ENCODE peak calls at places on chromosomes 5 and 9, in six cellular contexts. G, N, E, O, J and C are unnamed samples.

GRCh38 chr5:9861664-9862256 is 231.6 kb upstream of the TAS2R1 start:
- DNase-seq in G (no peak), N (no peak), E (peak; percentile 9), O (no peak), J (no peak), C (peak; percentile 34)

GRCh38 chr5:171312129-171312819 is 3.2 kb downstream of the TLX3 start:
- DNase-seq in G (no peak), N (peak; percentile 46), E (no peak), O (no peak), J (no peak), C (no peak)

GRCh38 chr5:135308245-135308644 is 90.8 kb downstream of the MACROH2A1 start:
- DNase-seq in G (peak; percentile 34), N (no peak), E (no peak), O (no peak), J (no peak), C (peak; percentile 13)

GRCh38 chr5:40224421-40224820 is 455.3 kb upstream of the PTGER4 start:
- DNase-seq in G (peak; percentile 78), N (no peak), E (peak; percentile 46), O (no peak), J (no peak), C (no peak)

GRCh38 chr5:127447822-127448221 is 69.6 kb upstream of the PRRC1 start:
- DNase-seq in G (peak; percentile 76), N (no peak), E (peak; percentile 9), O (no peak), J (no peak), C (peak; percentile 12)

GRCh38 chr5:107781451-107781850 is 110.7 kb upstream of the EFNA5 start:
- DNase-seq in G (peak; percentile 5), N (no peak), E (no peak), O (no peak), J (no peak), C (no peak)

GRCh38 chr5:173757817-173758216 is 130.3 kb upstream of the CPEB4 start:
- DNase-seq in G (no peak), N (no peak), E (no peak), O (no peak), J (no peak), C (no peak)

GRCh38 chr9:104088416-104088815 is 5.7 kb upstream of the SMC2 start:
- DNase-seq in G (peak; percentile 19), N (no peak), E (no peak), O (no peak), J (no peak), C (peak; percentile 31)

GRCh38 chr5:113162770-113163169 is 186.2 kb downstream of the DCP2 start:
- DNase-seq in G (peak; percentile 56), N (no peak), E (no peak), O (no peak), J (no peak), C (no peak)

GRCh38 chr9:76516871-76517270 is 57.9 kb downstream of the GCNT1 start:
- DNase-seq in G (no peak), N (no peak), E (no peak), O (no peak), J (no peak), C (no peak)

GRCh38 chr9:81032030-81032572 is 657.2 kb downstream of the TLE1 start:
- DNase-seq in G (peak; percentile 91), N (no peak), E (peak; percentile 67), O (no peak), J (peak; percentile 51), C (peak; percentile 68)